ENCODE peak calls at places on chromosomes 7 and 10, in eight cellular contexts. F is endodermal cell; S is NCI-H774; J is NCI-H1092 treated with DMSO at 0.1 percent for 48 hours; E is CD8-positive, alpha-beta T cell; B is T-helper 9 cell; T is ovary; A is GM23338. N is an unnamed sample.

GRCh38 chr10:127905623-127906261 is 1.2 kb upstream of the PTPRE start:
- DNase-seq in S (no peak), A (no peak), B (no peak), F (peak; percentile 36), J (no peak), T (no peak), E (no peak), N (no peak)

GRCh38 chr7:148515728-148516715 is 74.5 kb upstream of the C7orf33 start:
- DNase-seq in S (no peak), E (no peak), F (no peak), T (no peak), J (no peak), A (no peak), B (no peak), N (no peak)

GRCh38 chr7:28647076-28647421 is 234.7 kb downstream of the CREB5 start:
- DNase-seq in F (no peak), T (no peak), B (no peak), J (no peak), E (no peak), S (no peak), A (no peak), N (no peak)

GRCh38 chr10:124197301-124198148 is 104.1 kb upstream of the CHST15 start:
- DNase-seq in B (no peak), F (peak; percentile 38), S (no peak), T (no peak), J (no peak), E (no peak), A (no peak), N (no peak)

GRCh38 chr7:103796296-103796962 is 193.0 kb downstream of the RELN start:
- DNase-seq in F (no peak), J (no peak), B (no peak), T (no peak), S (no peak), E (no peak), A (no peak), N (no peak)

GRCh38 chr10:28600056-28600455 is 67.1 kb downstream of the WAC start:
- DNase-seq in A (no peak), F (no peak), J (no peak), E (no peak), T (no peak), S (no peak), B (no peak), N (no peak)

GRCh38 chr10:560314-560992 is 129.0 kb downstream of the DIP2C start:
- DNase-seq in T (no peak), A (no peak), S (no peak), E (no peak), F (no peak), B (no peak), J (no peak), N (no peak)

GRCh38 chr7:150992833-150993302 is 2.1 kb downstream of the NOS3 start:
- DNase-seq in T (no peak), A (peak; percentile 93), E (no peak), S (no peak), F (peak; percentile 92), B (no peak), J (no peak), N (no peak)

GRCh38 chr10:53403688-53404087 is 631.1 kb upstream of the MBL2 start:
- DNase-seq in F (no peak), A (no peak), J (no peak), T (peak; percentile 12), E (no peak), B (no peak), S (peak; percentile 9), N (no peak)

GRCh38 chr10:133087679-133088523 is at the start of gene ADGRA1:
- DNase-seq in J (peak; percentile 12), E (no peak), S (no peak), F (peak; percentile 82), B (no peak), T (no peak), A (peak; percentile 74), N (no peak)

GRCh38 chr7:130352335-130353074 is 7.9 kb downstream of the CPA5 start:
- DNase-seq in A (no peak), F (no peak), S (peak; percentile 76), E (no peak), B (no peak), J (peak; percentile 99), T (no peak), N (peak; percentile 54)

GRCh38 chr7:134016223-134016941 is 110.8 kb upstream of the LRGUK start:
- DNase-seq in T (peak; percentile 15), S (peak; percentile 13), J (peak; percentile 46), B (no peak), E (no peak), A (peak; percentile 73), F (peak; percentile 74), N (peak; percentile 8)

GRCh38 chr10:131090761-131091661 is 220.5 kb downstream of the TCERG1L start:
- DNase-seq in T (no peak), S (peak; percentile 35), A (no peak), J (peak; percentile 29), E (no peak), F (no peak), B (no peak), N (no peak)

GRCh38 chr10:119535310-119535709 is 7.2 kb downstream of the RGS10 start:
- DNase-seq in T (no peak), B (no peak), E (no peak), J (no peak), F (no peak), A (no peak), S (no peak), N (no peak)

GRCh38 chr7:31094271-31094670 is 42.2 kb downstream of the ADCYAP1R1 start:
- DNase-seq in S (no peak), J (no peak), T (no peak), E (no peak), F (no peak), A (no peak), B (no peak), N (no peak)

GRCh38 chr10:15751048-15751447 is 31.3 kb upstream of the ITGA8 start:
- DNase-seq in T (no peak), J (no peak), S (no peak), B (no peak), F (no peak), A (no peak), E (no peak), N (no peak)

GRCh38 chr10:36526045-36526444 is 599.4 kb upstream of the ANKRD30A start:
- DNase-seq in F (no peak), T (no peak), S (no peak), A (no peak), E (no peak), B (no peak), J (no peak), N (no peak)

GRCh38 chr10:77805676-77806075 is 120.9 kb downstream of the DLG5 start:
- DNase-seq in B (no peak), T (no peak), E (no peak), F (no peak), S (no peak), A (no peak), J (no peak), N (no peak)

GRCh38 chr7:91565499-91566331 is 301.5 kb downstream of the FZD1 start:
- DNase-seq in A (peak; percentile 6), F (no peak), E (no peak), S (peak; percentile 45), B (no peak), T (peak; percentile 28), J (peak; percentile 98), N (no peak)

GRCh38 chr10:44244745-44245600 is 139.9 kb downstream of the CXCL12 start:
- DNase-seq in B (no peak), S (no peak), T (no peak), F (no peak), E (no peak), A (no peak), J (no peak), N (no peak)

GRCh38 chr10:132319853-132320669 is 11.9 kb upstream of the LRRC27 start:
- DNase-seq in E (no peak), B (no peak), T (no peak), S (no peak), F (no peak), J (no peak), A (no peak), N (peak; percentile 85)

GRCh38 chr7:7719235-7719634 is 828 bp upstream of the RPA3 start:
- DNase-seq in S (peak; percentile 91), B (no peak), E (peak; percentile 39), T (no peak), A (no peak), F (no peak), J (peak; percentile 99), N (peak; percentile 83)

GRCh38 chr10:70543911-70544310 is 58.6 kb downstream of the PRF1 start:
- DNase-seq in B (no peak), E (no peak), A (no peak), T (no peak), F (no peak), J (no peak), S (no peak), N (no peak)

GRCh38 chr10:21138769-21139324 is 241.7 kb upstream of the NEBL start:
- DNase-seq in E (no peak), F (no peak), T (no peak), J (peak; percentile 14), B (no peak), S (peak; percentile 56), A (no peak), N (no peak)

GRCh38 chr10:80199828-80200227 is 5.5 kb downstream of the ANXA11 start:
- DNase-seq in S (no peak), T (no peak), A (peak; percentile 49), E (no peak), B (no peak), J (no peak), F (peak; percentile 54), N (peak; percentile 93)

GRCh38 chr10:122461367-122461728 is at the start of gene HTRA1:
- DNase-seq in A (peak; percentile 79), S (no peak), J (no peak), E (no peak), T (peak; percentile 86), F (peak; percentile 87), B (no peak), N (peak; percentile 72)

GRCh38 chr10:27783660-27784059 is 38.0 kb upstream of the MKX start:
- DNase-seq in J (peak; percentile 0), E (peak; percentile 30), T (no peak), S (no peak), B (no peak), F (peak; percentile 86), A (peak; percentile 79), N (peak; percentile 48)

GRCh38 chr7:106031271-106032029 is 68.4 kb downstream of the CDHR3 start:
- DNase-seq in T (no peak), A (peak; percentile 43), B (no peak), E (no peak), J (peak; percentile 69), F (peak; percentile 63), S (no peak), N (no peak)

GRCh38 chr7:149355390-149356048 is 93.5 kb downstream of the ZNF783 start:
- DNase-seq in F (peak; percentile 88), E (no peak), S (no peak), B (no peak), T (no peak), A (peak; percentile 93), J (no peak), N (no peak)

GRCh38 chr7:105204520-105204919 is 184.2 kb downstream of the SRPK2 start:
- DNase-seq in E (no peak), B (no peak), F (no peak), A (no peak), S (no peak), T (no peak), J (no peak), N (no peak)

GRCh38 chr7:133863362-133864061 is 263.6 kb upstream of the LRGUK start:
- DNase-seq in B (no peak), J (peak; percentile 60), E (no peak), A (no peak), T (no peak), F (no peak), S (peak; percentile 51), N (no peak)

GRCh38 chr7:24926623-24927539 is 53.1 kb downstream of the OSBPL3 start:
- DNase-seq in A (no peak), T (no peak), F (no peak), S (no peak), B (no peak), J (no peak), E (no peak), N (peak; percentile 41)

GRCh38 chr10:36759111-36759805 is 366.1 kb upstream of the ANKRD30A start:
- DNase-seq in S (no peak), T (no peak), F (no peak), B (no peak), E (no peak), A (no peak), J (no peak), N (peak; percentile 70)

GRCh38 chr7:121394709-121395140 is 1.4 kb downstream of the FAM3C start:
- DNase-seq in B (no peak), E (no peak), J (no peak), T (no peak), S (no peak), A (no peak), F (no peak), N (no peak)